ENCODE peak calls at places on chromosomes 3 and 15, in six cellular contexts. S is upper lobe of right lung; M is CD4-positive, CD25-positive, alpha-beta regulatory T cell; G is osteoblast; A is brain microvascular endothelial cell; Z is suprapubic skin. W is an unnamed sample.

GRCh38 chr3:135629696-135630408 is 335.7 kb upstream of the PPP2R3A start:
- DNase-seq in Z (no peak), S (no peak), A (no peak), M (no peak), G (no peak), W (no peak)

GRCh38 chr3:143875566-143875965 is 27.3 kb upstream of the SLC9A9 start:
- DNase-seq in G (no peak), M (no peak), A (no peak), Z (no peak), S (no peak), W (no peak)

GRCh38 chr3:147311716-147312115 is 94.6 kb downstream of the ZIC4 start:
- DNase-seq in G (no peak), Z (no peak), M (no peak), S (no peak), A (no peak), W (no peak)

GRCh38 chr3:5226783-5227182 is 39.3 kb downstream of the EDEM1 start:
- DNase-seq in G (no peak), M (no peak), A (no peak), Z (no peak), S (no peak), W (no peak)

GRCh38 chr3:50396502-50396901 is 37.2 kb upstream of the TMEM115 start:
- DNase-seq in S (no peak), G (no peak), Z (no peak), M (no peak), A (no peak), W (no peak)

GRCh38 chr3:133987136-133987535 is 42.6 kb downstream of the SLCO2A1 start:
- DNase-seq in S (no peak), Z (no peak), G (no peak), A (no peak), M (no peak), W (no peak)

GRCh38 chr3:171875923-171876412 is 32.8 kb downstream of the TMEM212 start:
- DNase-seq in G (peak), Z (no peak), M (no peak), A (peak), S (no peak), W (no peak)

GRCh38 chr15:66109826-66110225 is 143.7 kb downstream of the MEGF11 start:
- DNase-seq in M (no peak), A (no peak), Z (no peak), S (peak), G (no peak), W (no peak)

GRCh38 chr15:60272623-60273022 is 125.2 kb downstream of the ANXA2 start:
- DNase-seq in G (no peak), Z (no peak), M (no peak), A (no peak), S (no peak), W (no peak)

GRCh38 chr3:101518421-101518871 is 5.4 kb upstream of the SENP7 start:
- DNase-seq in S (no peak), M (peak), G (no peak), Z (no peak), A (no peak), W (peak)

GRCh38 chr15:72491768-72492167 is 17.6 kb downstream of the ARIH1 start:
- DNase-seq in S (no peak), M (no peak), Z (no peak), A (peak), G (peak), W (no peak)

GRCh38 chr3:55500555-55501340 is 13.6 kb upstream of the WNT5A start:
- DNase-seq in M (no peak), Z (no peak), A (no peak), G (no peak), S (no peak), W (no peak)

GRCh38 chr3:38573606-38574005 is 75.9 kb downstream of the SCN5A start:
- DNase-seq in M (no peak), Z (peak), A (no peak), S (no peak), G (no peak), W (no peak)

GRCh38 chr15:45616901-45617323 is 17.9 kb upstream of the SQOR start:
- DNase-seq in A (no peak), Z (no peak), S (no peak), M (no peak), G (no peak), W (no peak)

GRCh38 chr3:188656196-188656982 is 502.4 kb downstream of the LPP start:
- DNase-seq in A (peak), Z (no peak), G (peak), S (no peak), M (no peak), W (no peak)

GRCh38 chr15:75927601-75928000 is 23.9 kb downstream of the FBXO22 start:
- DNase-seq in Z (no peak), S (no peak), M (no peak), G (no peak), A (no peak), W (no peak)

GRCh38 chr3:17070560-17070959 is 185.8 kb downstream of the PLCL2 start:
- DNase-seq in M (no peak), Z (no peak), G (no peak), A (no peak), S (no peak), W (no peak)

GRCh38 chr3:32781211-32781968 is 36.4 kb upstream of the TRIM71 start:
- DNase-seq in G (peak), M (peak), S (peak), Z (peak), A (peak), W (peak)
- H3K27ac ChIP-seq in G (no peak), M (no peak), S (peak), Z (no peak), A (no peak), W (no peak)

GRCh38 chr3:48399387-48400172 is 27.6 kb downstream of the FBXW12 start:
- DNase-seq in M (no peak), A (no peak), G (no peak), Z (no peak), S (no peak), W (no peak)
- H3K27ac ChIP-seq in M (no peak), A (no peak), G (no peak), Z (peak), S (no peak), W (no peak)

GRCh38 chr15:42065478-42065877 is 28.9 kb downstream of the PLA2G4D start:
- DNase-seq in S (no peak), M (no peak), Z (no peak), G (no peak), A (no peak), W (no peak)
- H3K27ac ChIP-seq in S (no peak), M (no peak), Z (no peak), G (no peak), A (no peak), W (no peak)

GRCh38 chr15:56948766-56949105 is 30.3 kb downstream of the TCF12 start:
- DNase-seq in Z (no peak), A (no peak), S (no peak), M (no peak), G (no peak), W (no peak)

GRCh38 chr15:56950979-56951378 is 32.5 kb downstream of the TCF12 start:
- DNase-seq in G (no peak), M (no peak), S (no peak), A (no peak), Z (no peak), W (no peak)

GRCh38 chr15:56957812-56958406 is 39.5 kb downstream of the TCF12 start:
- DNase-seq in G (no peak), M (no peak), Z (no peak), S (no peak), A (no peak), W (no peak)

GRCh38 chr15:56956538-56956937 is 38.1 kb downstream of the TCF12 start:
- DNase-seq in G (no peak), Z (no peak), M (no peak), A (no peak), S (no peak), W (no peak)

GRCh38 chr15:56953790-56954189 is 35.3 kb downstream of the TCF12 start:
- DNase-seq in S (no peak), A (no peak), Z (no peak), M (no peak), G (no peak), W (no peak)
- H3K27ac ChIP-seq in S (no peak), A (no peak), Z (no peak), M (no peak), G (no peak), W (no peak)

GRCh38 chr3:87120221-87120620 is 106.9 kb upstream of the CHMP2B start:
- DNase-seq in S (no peak), A (no peak), G (no peak), M (no peak), Z (no peak), W (no peak)
- H3K27ac ChIP-seq in S (no peak), A (no peak), G (no peak), M (no peak), Z (no peak), W (no peak)

GRCh38 chr3:105521803-105522202 is 155.1 kb downstream of the ALCAM start:
- DNase-seq in M (no peak), A (no peak), S (no peak), G (peak), Z (no peak), W (no peak)
- H3K27ac ChIP-seq in M (no peak), A (no peak), S (no peak), G (no peak), Z (no peak), W (no peak)